ENCODE peak calls at places on chromosomes 6 and 20, in eight cellular contexts. L, U, T, B, D, W, P and X are unnamed samples.

GRCh38 chr20:38197217-38198008 is 32.3 kb upstream of the TGM2 start:
- DNase-seq in L (no peak), U (no peak), T (no peak), B (no peak), D (no peak), W (no peak), P (no peak), X (no peak)

GRCh38 chr6:9766240-9766915 is 648.5 kb downstream of the TFAP2A start:
- DNase-seq in L (no peak), U (no peak), T (no peak), B (no peak), D (no peak), W (peak), P (no peak), X (no peak)

GRCh38 chr6:118283759-118284158 is 264.3 kb upstream of the PLN start:
- DNase-seq in L (peak), U (peak), T (peak), B (no peak), D (peak), W (no peak), P (peak), X (no peak)

GRCh38 chr6:169969372-169970099 is 218.1 kb downstream of the ERMARD start:
- DNase-seq in L (no peak), U (no peak), T (no peak), B (peak), D (no peak), W (no peak), P (no peak), X (no peak)

GRCh38 chr6:166173292-166173951 is 5.8 kb upstream of the TBXT start:
- DNase-seq in L (no peak), U (peak), T (no peak), B (no peak), D (no peak), W (no peak), P (no peak), X (no peak)

GRCh38 chr20:63836335-63837133 is 5.5 kb upstream of the ZBTB46 start:
- DNase-seq in L (no peak), U (no peak), T (no peak), B (no peak), D (no peak), W (no peak), P (no peak), X (no peak)

GRCh38 chr6:158586652-158587051 is 26.8 kb downstream of the TMEM181 start:
- DNase-seq in L (no peak), U (no peak), T (no peak), B (no peak), D (no peak), W (no peak), P (no peak), X (no peak)

GRCh38 chr20:44151621-44152416 is 35.2 kb downstream of the JPH2 start:
- DNase-seq in L (no peak), U (peak), T (no peak), B (no peak), D (no peak), W (peak), P (no peak), X (no peak)

GRCh38 chr6:134372603-134373281 is 54.8 kb upstream of the SGK1 start:
- DNase-seq in L (peak), U (peak), T (no peak), B (no peak), D (no peak), W (no peak), P (no peak), X (no peak)

GRCh38 chr20:5923493-5923892 is 26.8 kb downstream of the TRMT6 start:
- DNase-seq in L (no peak), U (no peak), T (no peak), B (no peak), D (no peak), W (no peak), P (no peak), X (no peak)

GRCh38 chr20:47066484-47067270 is 172.0 kb downstream of the EYA2 start:
- DNase-seq in L (no peak), U (no peak), T (no peak), B (no peak), D (no peak), W (no peak), P (no peak), X (no peak)

GRCh38 chr20:46051556-46052323 is 22.7 kb downstream of the SLC12A5 start:
- DNase-seq in L (no peak), U (no peak), T (no peak), B (no peak), D (no peak), W (no peak), P (no peak), X (no peak)

GRCh38 chr6:43809417-43810305 is 39.6 kb downstream of the VEGFA start:
- DNase-seq in L (no peak), U (no peak), T (no peak), B (no peak), D (no peak), W (no peak), P (peak), X (no peak)

GRCh38 chr20:46562373-46563169 is 12.1 kb upstream of the OCSTAMP start:
- DNase-seq in L (peak), U (peak), T (peak), B (peak), D (no peak), W (peak), P (peak), X (peak)

GRCh38 chr6:167470836-167471547 is 146.1 kb downstream of the TTLL2 start:
- DNase-seq in L (no peak), U (no peak), T (no peak), B (no peak), D (no peak), W (no peak), P (no peak), X (no peak)

GRCh38 chr20:63060057-63060991 is 53.6 kb upstream of the BHLHE23 start:
- DNase-seq in L (no peak), U (no peak), T (no peak), B (peak), D (no peak), W (no peak), P (peak), X (no peak)

GRCh38 chr20:46348231-46348803 is 40.0 kb upstream of the CDH22 start:
- DNase-seq in L (peak), U (peak), T (no peak), B (no peak), D (no peak), W (no peak), P (peak), X (peak)

GRCh38 chr6:31915351-31915750 is 12.2 kb upstream of the C2 start:
- DNase-seq in L (no peak), U (no peak), T (no peak), B (no peak), D (no peak), W (no peak), P (no peak), X (no peak)

GRCh38 chr6:83815631-83816030 is 37.5 kb upstream of the RIPPLY2 start:
- DNase-seq in L (no peak), U (no peak), T (no peak), B (no peak), D (no peak), W (no peak), P (no peak), X (no peak)

GRCh38 chr6:138211048-138211581 is 7.2 kb downstream of the PBOV1 start:
- DNase-seq in L (no peak), U (no peak), T (no peak), B (no peak), D (no peak), W (no peak), P (no peak), X (no peak)

GRCh38 chr6:160355001-160355400 is 6.8 kb downstream of the SLC22A3 start:
- DNase-seq in L (no peak), U (no peak), T (no peak), B (no peak), D (no peak), W (no peak), P (no peak), X (no peak)

GRCh38 chr6:33967966-33968724 is 164.3 kb upstream of the MLN start:
- DNase-seq in L (no peak), U (no peak), T (no peak), B (no peak), D (no peak), W (no peak), P (peak), X (no peak)

GRCh38 chr6:169723200-169723909 is 945 bp downstream of the PHF10 start:
- DNase-seq in L (peak), U (peak), T (peak), B (peak), D (peak), W (no peak), P (peak), X (peak)

GRCh38 chr6:27870486-27870885 is 41.7 kb downstream of the OR2B2 start:
- DNase-seq in L (no peak), U (no peak), T (no peak), B (no peak), D (no peak), W (no peak), P (no peak), X (no peak)

GRCh38 chr6:106084106-106084963 is 1.8 kb upstream of the PRDM1 start:
- DNase-seq in L (no peak), U (no peak), T (no peak), B (no peak), D (no peak), W (no peak), P (peak), X (no peak)

GRCh38 chr20:62117658-62118057 is 4.6 kb upstream of the LSM14B start:
- DNase-seq in L (no peak), U (peak), T (peak), B (no peak), D (peak), W (no peak), P (no peak), X (no peak)

GRCh38 chr20:36629719-36630340 is 16.2 kb downstream of the SLA2 start:
- DNase-seq in L (no peak), U (no peak), T (peak), B (no peak), D (peak), W (no peak), P (no peak), X (no peak)

GRCh38 chr6:34462561-34462971 is 3.3 kb upstream of the PACSIN1 start:
- DNase-seq in L (peak), U (peak), T (no peak), B (no peak), D (no peak), W (no peak), P (peak), X (no peak)

GRCh38 chr6:119627908-119628669 is 278.5 kb upstream of the MAN1A1 start:
- DNase-seq in L (no peak), U (no peak), T (no peak), B (no peak), D (no peak), W (peak), P (peak), X (peak)

GRCh38 chr6:38021571-38021970 is 202.0 kb downstream of the ZFAND3 start:
- DNase-seq in L (no peak), U (no peak), T (no peak), B (no peak), D (no peak), W (no peak), P (no peak), X (no peak)

GRCh38 chr6:164303092-164304007 is 888.8 kb downstream of the QKI start:
- DNase-seq in L (peak), U (peak), T (no peak), B (no peak), D (no peak), W (no peak), P (no peak), X (peak)

GRCh38 chr6:105757512-105758200 is 328.5 kb upstream of the PRDM1 start:
- DNase-seq in L (no peak), U (no peak), T (no peak), B (no peak), D (no peak), W (no peak), P (no peak), X (no peak)

GRCh38 chr6:168089186-168090063 is 10.4 kb upstream of the FRMD1 start:
- DNase-seq in L (no peak), U (peak), T (no peak), B (no peak), D (peak), W (no peak), P (no peak), X (no peak)

GRCh38 chr20:23582293-23582692 is 14.0 kb upstream of the CST9L start:
- DNase-seq in L (no peak), U (no peak), T (no peak), B (no peak), D (no peak), W (no peak), P (no peak), X (no peak)

GRCh38 chr20:9068896-9069663 is at the start of gene PLCB4:
- DNase-seq in L (peak), U (peak), T (no peak), B (no peak), D (no peak), W (no peak), P (peak), X (peak)

GRCh38 chr20:9068232-9068781 is 580 bp upstream of the PLCB4 start:
- DNase-seq in L (peak), U (peak), T (no peak), B (no peak), D (no peak), W (no peak), P (peak), X (no peak)

GRCh38 chr20:9072741-9073310 is 3.9 kb downstream of the PLCB4 start:
- DNase-seq in L (no peak), U (no peak), T (no peak), B (no peak), D (no peak), W (no peak), P (no peak), X (no peak)

GRCh38 chr20:9071976-9072726 is 3.3 kb downstream of the PLCB4 start:
- DNase-seq in L (no peak), U (no peak), T (no peak), B (no peak), D (no peak), W (no peak), P (no peak), X (no peak)

DNA sequence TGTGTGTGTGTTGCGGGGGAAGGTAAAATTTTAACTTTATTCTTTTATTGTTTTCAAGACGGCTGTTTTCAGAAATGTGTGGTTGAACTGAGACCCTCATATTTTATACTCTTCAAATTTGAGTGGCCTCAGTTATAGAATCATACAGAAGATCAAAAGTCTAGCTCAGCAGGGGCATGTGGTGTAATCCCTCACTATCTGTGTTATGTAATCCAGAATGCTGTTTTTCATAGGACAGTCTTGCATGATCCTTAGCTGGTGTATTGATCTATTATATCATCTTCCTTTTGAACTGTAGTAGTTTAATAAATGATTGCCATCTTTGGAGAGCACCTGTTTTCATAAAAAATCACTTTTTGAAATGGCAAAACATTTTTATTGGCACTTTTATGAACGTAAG is 1.4 kb downstream of the PLCB4 start:
- DNase-seq in L (no peak), U (no peak), T (no peak), B (no peak), D (no peak), W (no peak), P (no peak), X (no peak)
- H3K27ac ChIP-seq in L (no peak), U (no peak), T (no peak), B (no peak), D (no peak), W (no peak), P (no peak), X (no peak)

DNA sequence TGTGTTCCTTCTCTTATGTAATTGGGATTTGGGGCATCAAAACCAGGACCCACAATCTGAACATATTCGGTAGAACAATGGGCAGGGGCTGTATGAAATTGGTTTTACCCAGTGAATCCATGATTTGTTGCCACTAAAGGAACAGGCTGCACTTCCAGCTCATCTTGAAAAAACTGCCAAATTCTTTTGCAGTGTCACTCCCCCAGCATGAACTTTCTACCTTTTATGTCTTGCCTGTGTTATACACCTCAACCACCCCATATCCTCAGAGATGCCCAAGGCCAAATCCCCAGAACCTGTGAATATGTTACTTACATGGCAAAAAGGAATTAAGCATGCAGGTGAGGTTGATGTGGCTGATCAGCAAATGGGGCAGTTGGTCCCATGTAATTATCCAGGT is 280.2 kb upstream of the ECI2 start:
- DNase-seq in L (no peak), U (no peak), T (no peak), B (no peak), D (no peak), W (no peak), P (no peak), X (no peak)
- H3K27ac ChIP-seq in L (no peak), U (no peak), T (no peak), B (no peak), D (no peak), W (no peak), P (no peak), X (no peak)

DNA sequence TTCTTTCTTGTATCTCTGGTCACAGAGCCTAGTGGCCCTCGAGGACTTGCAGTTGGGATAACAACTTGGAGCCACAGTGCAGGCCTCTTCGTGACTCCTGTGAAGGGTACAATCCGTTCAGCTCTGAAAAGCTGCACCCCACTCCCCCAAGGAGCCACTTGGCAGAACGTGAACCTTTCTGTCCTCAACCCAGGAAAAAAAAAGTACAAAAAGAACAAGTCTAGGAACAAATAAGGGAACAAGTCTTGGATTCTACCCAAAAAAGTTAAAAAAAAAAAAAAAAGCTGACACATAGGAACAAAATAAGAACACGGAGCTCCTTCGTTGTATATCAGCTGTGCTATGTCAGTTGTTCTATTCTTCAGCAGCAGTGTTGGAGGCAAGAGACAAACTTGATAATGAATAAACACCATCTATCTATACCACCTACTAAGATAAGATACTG is 77.9 kb upstream of the TULP1 start:
- DNase-seq in L (peak), U (peak), T (no peak), B (peak), D (no peak), W (no peak), P (no peak), X (peak)
- H3K27ac ChIP-seq in L (peak), U (peak), T (no peak), B (peak), D (no peak), W (no peak), P (no peak), X (peak)

DNA sequence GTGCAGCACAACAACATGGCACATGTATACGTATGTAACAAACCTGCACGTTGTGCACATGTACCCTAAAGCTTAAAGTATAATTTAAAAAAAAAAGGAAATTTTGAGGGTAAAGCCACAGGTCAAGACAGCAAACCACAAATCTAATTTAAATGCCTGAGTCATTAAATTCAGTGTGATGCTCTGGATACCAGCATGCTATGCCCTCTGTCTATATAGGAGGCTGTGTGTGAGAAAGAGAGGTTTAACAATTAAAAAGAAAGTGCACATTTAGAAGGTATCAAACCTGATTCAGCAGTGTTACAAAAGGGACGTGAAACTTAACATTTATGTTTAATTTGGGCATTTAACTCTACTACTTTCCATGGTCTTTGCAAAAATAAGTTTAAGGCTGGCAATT is 276.3 kb downstream of the ADGRB3 start:
- DNase-seq in L (no peak), U (no peak), T (no peak), B (no peak), D (no peak), W (no peak), P (no peak), X (no peak)
- H3K27ac ChIP-seq in L (no peak), U (no peak), T (no peak), B (no peak), D (no peak), W (no peak), P (no peak), X (no peak)

DNA sequence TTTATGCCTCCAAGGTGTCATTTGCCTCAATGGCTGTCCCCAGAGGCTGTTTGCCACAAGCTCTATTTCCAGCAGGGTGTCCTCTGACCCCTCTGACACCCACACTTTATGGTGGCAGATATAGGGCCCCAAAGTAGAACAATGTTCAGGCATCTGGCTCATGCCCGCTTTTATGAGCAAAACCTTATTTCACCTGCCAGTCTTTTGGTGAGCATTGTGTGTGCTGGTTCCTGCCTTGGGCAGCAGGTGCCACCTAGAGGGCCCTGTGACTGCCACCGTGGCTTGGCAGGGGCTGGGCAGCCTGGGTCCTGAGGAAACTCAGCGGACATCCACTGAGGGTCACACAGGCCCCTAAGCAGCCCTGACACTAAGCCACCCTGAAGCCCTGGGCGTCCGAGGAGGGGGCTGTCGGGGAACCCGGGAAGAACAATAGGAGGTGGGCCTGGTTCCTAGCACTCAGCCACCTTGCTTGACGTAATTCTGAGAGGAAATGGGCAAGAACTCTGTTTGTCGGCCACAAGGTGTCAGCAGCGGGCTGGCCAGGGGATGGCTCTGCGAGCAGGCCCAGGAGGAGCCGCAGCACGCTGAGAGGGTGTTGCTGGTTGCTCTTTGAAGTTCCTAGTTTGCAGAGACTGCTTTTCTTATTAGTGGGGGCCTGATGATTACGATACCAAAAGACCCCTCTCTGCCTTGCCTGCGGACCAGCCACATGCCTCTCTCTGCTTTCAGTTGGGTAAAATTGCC is 148.9 kb downstream of the SCML4 start:
- DNase-seq in L (peak), U (peak), T (peak), B (peak), D (peak), W (peak), P (peak), X (peak)
- H3K27ac ChIP-seq in L (no peak), U (no peak), T (no peak), B (no peak), D (no peak), W (no peak), P (no peak), X (no peak)

GRCh38 chr6:4883298-4883697 is 107.1 kb downstream of the CDYL start:
- DNase-seq in L (no peak), U (no peak), T (no peak), B (no peak), D (no peak), W (no peak), P (no peak), X (no peak)

GRCh38 chr6:4884646-4885427 is 108.6 kb downstream of the CDYL start:
- DNase-seq in L (no peak), U (no peak), T (no peak), B (no peak), D (no peak), W (no peak), P (no peak), X (no peak)

GRCh38 chr6:4879724-4880372 is 103.6 kb downstream of the CDYL start:
- DNase-seq in L (no peak), U (no peak), T (no peak), B (no peak), D (no peak), W (no peak), P (no peak), X (no peak)

GRCh38 chr6:4885534-4885933 is 109.3 kb downstream of the CDYL start:
- DNase-seq in L (no peak), U (no peak), T (no peak), B (no peak), D (no peak), W (no peak), P (no peak), X (no peak)

GRCh38 chr6:4880373-4880762 is 104.2 kb downstream of the CDYL start:
- DNase-seq in L (no peak), U (no peak), T (no peak), B (no peak), D (no peak), W (no peak), P (no peak), X (no peak)
- H3K27ac ChIP-seq in L (no peak), U (no peak), T (no peak), B (no peak), D (no peak), W (no peak), P (no peak), X (no peak)